ENCODE peak calls at places on chromosomes 3 and 15, in ten cellular contexts. W is K562, I is IMR-90, F is vagina, H is A549, L is heart left ventricle, E is breast epithelium, Q is lower leg skin, U is transverse colon, C is body of pancreas. G is an unnamed sample.
A peak's percentile ranks its signal among the peaks of the same experiment; 100 is the strongest.

GRCh38 chr3:13013595-13013993 is 59.6 kb downstream of the IQSEC1 start:
- DNase-seq in W (no peak), I (no peak), F (no peak), H (no peak), L (no peak), E (no peak), Q (no peak), U (peak; percentile 5), C (no peak), G (no peak)

GRCh38 chr3:147447224-147447623 is 38.1 kb downstream of the ZIC1 start:
- DNase-seq in W (no peak), I (no peak), F (no peak), H (no peak), L (no peak), E (no peak), Q (no peak), U (no peak), C (no peak), G (no peak)

GRCh38 chr3:196016485-196016884 is 65.4 kb downstream of the TFRC start:
- DNase-seq in W (no peak), I (peak; percentile 83), F (no peak), H (no peak), L (no peak), E (no peak), Q (no peak), U (no peak), C (no peak), G (no peak)

GRCh38 chr15:52050416-52050815 is 31.4 kb downstream of the MAPK6 start:
- DNase-seq in W (no peak), I (peak; percentile 77), F (no peak), H (no peak), L (no peak), E (no peak), Q (no peak), U (no peak), C (no peak), G (no peak)

GRCh38 chr3:194469977-194470376 is 16.8 kb downstream of the ATP13A3 start:
- DNase-seq in W (no peak), I (no peak), F (no peak), H (no peak), L (no peak), E (no peak), Q (no peak), U (no peak), C (no peak), G (no peak)

GRCh38 chr15:30903497-30904187 is at the start of gene FAN1:
- DNase-seq in W (peak; percentile 76), I (peak; percentile 84), F (no peak), H (peak; percentile 94), L (peak; percentile 88), E (peak; percentile 77), Q (peak; percentile 97), U (peak; percentile 92), C (peak; percentile 92), G (peak; percentile 74)

GRCh38 chr15:31511707-31512310 is 185.2 kb downstream of the KLF13 start:
- DNase-seq in W (no peak), I (no peak), F (no peak), H (no peak), L (no peak), E (peak; percentile 11), Q (no peak), U (no peak), C (no peak), G (no peak)

GRCh38 chr15:69090197-69090948 is 70.1 kb upstream of the GLCE start:
- DNase-seq in W (no peak), I (peak; percentile 29), F (no peak), H (no peak), L (no peak), E (no peak), Q (no peak), U (no peak), C (peak; percentile 40), G (no peak)

GRCh38 chr15:63022181-63022580 is 20.4 kb upstream of the TPM1 start:
- DNase-seq in W (no peak), I (no peak), F (no peak), H (no peak), L (no peak), E (no peak), Q (peak; percentile 32), U (no peak), C (no peak), G (no peak)

GRCh38 chr3:170910542-170910941 is 2.1 kb upstream of the EIF5A2 start:
- DNase-seq in W (no peak), I (no peak), F (no peak), H (no peak), L (no peak), E (no peak), Q (no peak), U (no peak), C (no peak), G (no peak)

GRCh38 chr3:16802382-16802781 is 82.4 kb upstream of the PLCL2 start:
- DNase-seq in W (no peak), I (no peak), F (no peak), H (no peak), L (no peak), E (no peak), Q (no peak), U (no peak), C (no peak), G (no peak)

GRCh38 chr3:149969110-149969944 is 1.4 kb downstream of the PFN2 start:
- DNase-seq in W (peak; percentile 20), I (peak; percentile 87), F (no peak), H (peak; percentile 42), L (peak; percentile 28), E (peak; percentile 27), Q (peak; percentile 86), U (peak; percentile 31), C (peak; percentile 46), G (peak; percentile 42)

GRCh38 chr3:6861331-6861988 is 545 bp downstream of the GRM7 start:
- DNase-seq in W (no peak), I (no peak), F (no peak), H (no peak), L (no peak), E (no peak), Q (no peak), U (no peak), C (no peak), G (no peak)

GRCh38 chr15:65368300-65368617 is 9.5 kb downstream of the IGDCC3 start:
- DNase-seq in W (no peak), I (no peak), F (no peak), H (no peak), L (no peak), E (no peak), Q (no peak), U (no peak), C (no peak), G (no peak)

GRCh38 chr15:70826634-70827033 is 27.3 kb downstream of the LARP6 start:
- DNase-seq in W (no peak), I (peak; percentile 74), F (no peak), H (peak; percentile 58), L (no peak), E (no peak), Q (peak; percentile 92), U (peak; percentile 24), C (peak; percentile 36), G (no peak)

GRCh38 chr3:182925330-182925943 is 54.9 kb downstream of the DCUN1D1 start:
- DNase-seq in W (no peak), I (peak; percentile 66), F (no peak), H (no peak), L (peak; percentile 30), E (no peak), Q (no peak), U (peak; percentile 12), C (no peak), G (no peak)
- TF ChIP-seq POLR2A in W (no peak), I (no peak), F (no peak), H (no peak), L (no peak), E (no peak), Q (no peak), U (no peak), C (no peak), G (no peak)

GRCh38 chr3:44339990-44340389 is 1.4 kb downstream of the TCAIM start:
- DNase-seq in W (no peak), I (no peak), F (no peak), H (no peak), L (no peak), E (no peak), Q (no peak), U (no peak), C (no peak), G (no peak)

GRCh38 chr3:44338828-44339127 is 212 bp downstream of the TCAIM start:
- DNase-seq in W (no peak), I (no peak), F (no peak), H (no peak), L (no peak), E (no peak), Q (no peak), U (no peak), C (no peak), G (no peak)

GRCh38 chr3:44337253-44337652 is 1.3 kb upstream of the TCAIM start:
- DNase-seq in W (no peak), I (no peak), F (no peak), H (no peak), L (no peak), E (no peak), Q (no peak), U (no peak), C (no peak), G (no peak)

GRCh38 chr3:44339181-44339741 is 695 bp downstream of the TCAIM start:
- DNase-seq in W (no peak), I (no peak), F (no peak), H (no peak), L (no peak), E (no peak), Q (no peak), U (no peak), C (no peak), G (no peak)

GRCh38 chr3:44338010-44338827 is at the start of gene TCAIM:
- DNase-seq in W (peak; percentile 99), I (peak; percentile 96), F (peak; percentile 98), H (peak; percentile 93), L (peak; percentile 98), E (peak; percentile 96), Q (peak; percentile 99), U (peak; percentile 99), C (peak; percentile 99), G (peak; percentile 98)
- TF ChIP-seq POLR2A in W (peak; percentile 97), I (peak; percentile 45), F (peak; percentile 61), H (peak; percentile 76), L (peak; percentile 85), E (no peak), Q (no peak), U (peak; percentile 95), C (peak; percentile 88), G (peak; percentile 89)

DNA sequence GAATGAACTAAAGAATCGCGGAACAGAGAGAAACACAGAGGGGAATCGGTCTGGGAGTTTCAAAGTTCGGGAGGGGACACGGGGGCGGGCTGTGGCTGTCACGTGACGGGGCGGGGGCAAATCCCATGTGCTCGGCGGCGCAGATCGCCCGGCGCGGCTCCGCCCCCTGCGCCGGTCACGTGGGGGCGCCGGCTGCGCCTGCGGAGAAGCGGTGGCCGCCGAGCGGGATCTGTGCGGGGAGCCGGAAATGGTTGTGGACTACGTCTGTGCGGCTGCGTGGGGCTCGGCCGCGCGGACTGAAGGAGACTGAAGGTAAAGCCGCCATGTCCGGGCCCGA is at the start of gene EIF4G1:
- DNase-seq in W (peak; percentile 94), I (peak; percentile 94), F (no peak), H (peak; percentile 69), L (peak; percentile 96), E (peak; percentile 93), Q (peak; percentile 99), U (peak; percentile 96), C (peak; percentile 96), G (peak; percentile 95)
- TF ChIP-seq POLR2A in W (peak; percentile 62), I (peak; percentile 89), F (peak; percentile 54), H (peak; percentile 44), L (peak; percentile 31), E (peak; percentile 52), Q (no peak), U (peak; percentile 47), C (peak; percentile 47), G (peak; percentile 61)

GRCh38 chr15:60871152-60871551 is 357.9 kb downstream of the RORA start:
- DNase-seq in W (no peak), I (no peak), F (no peak), H (no peak), L (no peak), E (no peak), Q (no peak), U (no peak), C (no peak), G (no peak)
- TF ChIP-seq POLR2A in W (no peak), I (no peak), F (no peak), H (no peak), L (no peak), E (no peak), Q (no peak), U (no peak), C (no peak), G (no peak)